ENCODE peak calls at places on chromosomes 12 and 14, in six cellular contexts. One of them, this sample, is unnamed.

GRCh38 chr12:57735198-57735855 is 3.2 kb downstream of the AGAP2 start:
- DNase-seq in transverse colon: no peak
- DNase-seq in stomach: no peak
- DNase-seq in suprapubic skin: peak; percentile 57
- DNase-seq in SK-N-SH: peak; percentile 61
- DNase-seq in sigmoid colon: no peak
- DNase-seq in this sample: no peak

GRCh38 chr14:56888274-56888673 is 78.0 kb upstream of the OTX2 start:
- DNase-seq in transverse colon: no peak
- DNase-seq in stomach: no peak
- DNase-seq in suprapubic skin: no peak
- DNase-seq in SK-N-SH: no peak
- DNase-seq in sigmoid colon: no peak
- DNase-seq in this sample: no peak

GRCh38 chr12:105705765-105706164 is 375.3 kb downstream of the C12orf75 start:
- DNase-seq in transverse colon: peak; percentile 53
- DNase-seq in stomach: peak; percentile 41
- DNase-seq in suprapubic skin: no peak
- DNase-seq in SK-N-SH: peak; percentile 27
- DNase-seq in sigmoid colon: peak; percentile 69
- DNase-seq in this sample: peak; percentile 43

GRCh38 chr12:99611590-99611989 is 36.0 kb upstream of the GARIN6 start:
- DNase-seq in transverse colon: no peak
- DNase-seq in stomach: no peak
- DNase-seq in suprapubic skin: no peak
- DNase-seq in SK-N-SH: no peak
- DNase-seq in sigmoid colon: no peak
- DNase-seq in this sample: no peak

GRCh38 chr12:991350-992278 is 591 bp downstream of the ERC1 start:
- DNase-seq in transverse colon: peak; percentile 35
- DNase-seq in stomach: no peak
- DNase-seq in suprapubic skin: peak; percentile 75
- DNase-seq in SK-N-SH: peak; percentile 89
- DNase-seq in sigmoid colon: no peak
- DNase-seq in this sample: no peak

GRCh38 chr12:57455374-57456144 is 452 bp downstream of the INHBE start:
- DNase-seq in transverse colon: no peak
- DNase-seq in stomach: no peak
- DNase-seq in suprapubic skin: no peak
- DNase-seq in SK-N-SH: no peak
- DNase-seq in sigmoid colon: no peak
- DNase-seq in this sample: no peak

GRCh38 chr14:22981090-22982012 is 1.0 kb downstream of the AJUBA start:
- DNase-seq in transverse colon: no peak
- DNase-seq in stomach: no peak
- DNase-seq in suprapubic skin: peak; percentile 70
- DNase-seq in SK-N-SH: peak; percentile 70
- DNase-seq in sigmoid colon: no peak
- DNase-seq in this sample: peak; percentile 64

GRCh38 chr12:28742791-28743190 is 406.3 kb upstream of the FAR2 start:
- DNase-seq in transverse colon: no peak
- DNase-seq in stomach: no peak
- DNase-seq in suprapubic skin: no peak
- DNase-seq in SK-N-SH: no peak
- DNase-seq in sigmoid colon: no peak
- DNase-seq in this sample: no peak

GRCh38 chr14:22570132-22570949 is 18.7 kb downstream of the DAD1 start:
- DNase-seq in transverse colon: peak; percentile 81
- DNase-seq in stomach: peak; percentile 79
- DNase-seq in suprapubic skin: peak; percentile 83
- DNase-seq in SK-N-SH: peak; percentile 71
- DNase-seq in sigmoid colon: peak; percentile 84
- DNase-seq in this sample: peak; percentile 88

GRCh38 chr14:42629553-42629952 is 1022.9 kb downstream of the LRFN5 start:
- DNase-seq in transverse colon: no peak
- DNase-seq in stomach: no peak
- DNase-seq in suprapubic skin: no peak
- DNase-seq in SK-N-SH: no peak
- DNase-seq in sigmoid colon: no peak
- DNase-seq in this sample: no peak

GRCh38 chr12:104974626-104975290 is 11.4 kb upstream of the NOPCHAP1 start:
- DNase-seq in transverse colon: peak; percentile 40
- DNase-seq in stomach: no peak
- DNase-seq in suprapubic skin: no peak
- DNase-seq in SK-N-SH: no peak
- DNase-seq in sigmoid colon: no peak
- DNase-seq in this sample: no peak

GRCh38 chr14:97486601-97487120 is 689.5 kb downstream of the VRK1 start:
- DNase-seq in transverse colon: no peak
- DNase-seq in stomach: no peak
- DNase-seq in suprapubic skin: no peak
- DNase-seq in SK-N-SH: no peak
- DNase-seq in sigmoid colon: no peak
- DNase-seq in this sample: no peak

GRCh38 chr12:1846421-1847405 is 26.3 kb downstream of the LRTM2 start:
- DNase-seq in transverse colon: peak; percentile 4
- DNase-seq in stomach: no peak
- DNase-seq in suprapubic skin: peak; percentile 38
- DNase-seq in SK-N-SH: no peak
- DNase-seq in sigmoid colon: peak; percentile 41
- DNase-seq in this sample: no peak

GRCh38 chr14:28461379-28461778 is 305.2 kb upstream of the FOXG1 start:
- DNase-seq in transverse colon: no peak
- DNase-seq in stomach: no peak
- DNase-seq in suprapubic skin: no peak
- DNase-seq in SK-N-SH: no peak
- DNase-seq in sigmoid colon: no peak
- DNase-seq in this sample: no peak

GRCh38 chr14:63517354-63517753 is 25.8 kb downstream of the PPP2R5E start:
- DNase-seq in transverse colon: no peak
- DNase-seq in stomach: no peak
- DNase-seq in suprapubic skin: no peak
- DNase-seq in SK-N-SH: no peak
- DNase-seq in sigmoid colon: no peak
- DNase-seq in this sample: no peak

GRCh38 chr14:77032854-77033621 is 4.5 kb upstream of the IRF2BPL start:
- DNase-seq in transverse colon: peak; percentile 89
- DNase-seq in stomach: peak; percentile 91
- DNase-seq in suprapubic skin: peak; percentile 97
- DNase-seq in SK-N-SH: peak; percentile 87
- DNase-seq in sigmoid colon: peak; percentile 99
- DNase-seq in this sample: peak; percentile 95

DNA sequence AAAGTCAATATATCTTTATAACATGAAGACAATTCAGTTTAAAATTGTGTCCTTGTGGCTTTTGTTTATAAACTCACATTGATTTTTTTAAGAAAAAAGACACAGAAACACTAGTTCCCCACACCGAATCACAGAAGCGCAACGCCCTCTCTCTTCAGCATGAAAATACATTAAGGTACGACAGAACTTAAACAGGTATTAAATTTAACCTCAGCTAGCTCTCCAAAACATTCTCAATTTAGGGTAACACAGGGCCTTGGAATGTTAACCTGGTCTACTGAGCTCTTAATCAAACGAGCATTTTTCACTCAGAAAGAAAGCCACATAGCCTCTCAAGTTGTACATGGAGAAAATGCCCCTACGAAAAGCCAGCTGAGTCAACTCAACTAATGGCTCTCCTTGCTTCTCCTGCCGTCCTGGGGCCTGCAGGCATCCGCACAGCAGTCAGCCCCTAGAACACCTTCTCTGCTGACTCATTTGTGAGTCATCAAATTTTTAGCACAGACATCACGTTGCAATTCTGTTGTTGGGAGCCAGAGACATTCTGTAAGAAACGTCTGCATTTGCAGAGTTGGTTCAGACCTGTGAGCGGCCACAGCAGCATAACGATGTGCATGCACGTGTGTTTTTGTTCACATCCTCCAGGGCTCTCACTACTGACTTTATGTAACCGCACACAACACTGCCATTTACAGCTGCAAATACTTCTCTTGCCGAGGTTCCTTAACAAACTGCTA is 141.6 kb downstream of the ITPR2 start:
- DNase-seq in transverse colon: no peak
- DNase-seq in stomach: no peak
- DNase-seq in suprapubic skin: no peak
- DNase-seq in SK-N-SH: no peak
- DNase-seq in sigmoid colon: no peak
- DNase-seq in this sample: peak; percentile 30
- H3K36me3 ChIP-seq in transverse colon: no peaks in the 10 kb centered on the region
- H3K36me3 ChIP-seq in stomach: peaks cover 18% of the 10 kb centered on the region
- H3K36me3 ChIP-seq in suprapubic skin: peaks cover 8% of the 10 kb centered on the region
- H3K36me3 ChIP-seq in SK-N-SH: peaks cover 2% of the 10 kb centered on the region
- H3K36me3 ChIP-seq in sigmoid colon: peaks cover 13% of the 10 kb centered on the region
- H3K36me3 ChIP-seq in this sample: no peaks in the 10 kb centered on the region

GRCh38 chr12:52946797-52947547 is 1.9 kb upstream of the KRT18 start:
- DNase-seq in transverse colon: no peak
- DNase-seq in stomach: peak; percentile 55
- DNase-seq in suprapubic skin: no peak
- DNase-seq in SK-N-SH: no peak
- DNase-seq in sigmoid colon: no peak
- DNase-seq in this sample: no peak

GRCh38 chr12:52946334-52946733 is 2.6 kb upstream of the KRT18 start:
- DNase-seq in transverse colon: no peak
- DNase-seq in stomach: no peak
- DNase-seq in suprapubic skin: no peak
- DNase-seq in SK-N-SH: no peak
- DNase-seq in sigmoid colon: no peak
- DNase-seq in this sample: no peak

GRCh38 chr12:52944683-52945388 is 4.1 kb upstream of the KRT18 start:
- DNase-seq in transverse colon: no peak
- DNase-seq in stomach: no peak
- DNase-seq in suprapubic skin: no peak
- DNase-seq in SK-N-SH: no peak
- DNase-seq in sigmoid colon: no peak
- DNase-seq in this sample: no peak

GRCh38 chr12:52947738-52948423 is 1.0 kb upstream of the KRT18 start:
- DNase-seq in transverse colon: no peak
- DNase-seq in stomach: no peak
- DNase-seq in suprapubic skin: no peak
- DNase-seq in SK-N-SH: no peak
- DNase-seq in sigmoid colon: no peak
- DNase-seq in this sample: no peak

GRCh38 chr12:52945389-52946232 is 3.3 kb upstream of the KRT18 start:
- DNase-seq in transverse colon: peak; percentile 44
- DNase-seq in stomach: peak; percentile 62
- DNase-seq in suprapubic skin: no peak
- DNase-seq in SK-N-SH: no peak
- DNase-seq in sigmoid colon: no peak
- DNase-seq in this sample: no peak
- H3K27ac ChIP-seq in transverse colon: peak overlapping the region; percentile 19
- H3K27ac ChIP-seq in stomach: peak overlapping the region; percentile 72
- H3K27ac ChIP-seq in suprapubic skin: no peak overlapping the region
- H3K27ac ChIP-seq in SK-N-SH: peak overlapping the region; percentile 56
- H3K27ac ChIP-seq in sigmoid colon: no peak overlapping the region
- H3K27ac ChIP-seq in this sample: no peak overlapping the region

GRCh38 chr14:102690509-102691286 is 86.6 kb upstream of the TRAF3 start:
- DNase-seq in transverse colon: peak; percentile 14
- DNase-seq in stomach: peak; percentile 55
- DNase-seq in suprapubic skin: no peak
- DNase-seq in SK-N-SH: no peak
- DNase-seq in sigmoid colon: no peak
- DNase-seq in this sample: no peak
- TF ChIP-seq EP300 in transverse colon: no peak
- TF ChIP-seq EP300 in stomach: no peak
- TF ChIP-seq EP300 in suprapubic skin: no peak
- TF ChIP-seq EP300 in SK-N-SH: no peak
- TF ChIP-seq EP300 in sigmoid colon: no peak
- TF ChIP-seq EP300 in this sample: no peak

GRCh38 chr14:52008136-52008535 is 18.8 kb downstream of the RTRAF start:
- DNase-seq in transverse colon: no peak
- DNase-seq in stomach: no peak
- DNase-seq in suprapubic skin: no peak
- DNase-seq in SK-N-SH: no peak
- DNase-seq in sigmoid colon: no peak
- DNase-seq in this sample: no peak

GRCh38 chr14:52005625-52006024 is 16.3 kb downstream of the RTRAF start:
- DNase-seq in transverse colon: no peak
- DNase-seq in stomach: no peak
- DNase-seq in suprapubic skin: no peak
- DNase-seq in SK-N-SH: no peak
- DNase-seq in sigmoid colon: no peak
- DNase-seq in this sample: no peak

GRCh38 chr14:52007211-52007610 is 17.9 kb downstream of the RTRAF start:
- DNase-seq in transverse colon: no peak
- DNase-seq in stomach: no peak
- DNase-seq in suprapubic skin: no peak
- DNase-seq in SK-N-SH: no peak
- DNase-seq in sigmoid colon: no peak
- DNase-seq in this sample: no peak

GRCh38 chr14:52007637-52008036 is 18.3 kb downstream of the RTRAF start:
- DNase-seq in transverse colon: no peak
- DNase-seq in stomach: no peak
- DNase-seq in suprapubic skin: no peak
- DNase-seq in SK-N-SH: no peak
- DNase-seq in sigmoid colon: no peak
- DNase-seq in this sample: no peak

DNA sequence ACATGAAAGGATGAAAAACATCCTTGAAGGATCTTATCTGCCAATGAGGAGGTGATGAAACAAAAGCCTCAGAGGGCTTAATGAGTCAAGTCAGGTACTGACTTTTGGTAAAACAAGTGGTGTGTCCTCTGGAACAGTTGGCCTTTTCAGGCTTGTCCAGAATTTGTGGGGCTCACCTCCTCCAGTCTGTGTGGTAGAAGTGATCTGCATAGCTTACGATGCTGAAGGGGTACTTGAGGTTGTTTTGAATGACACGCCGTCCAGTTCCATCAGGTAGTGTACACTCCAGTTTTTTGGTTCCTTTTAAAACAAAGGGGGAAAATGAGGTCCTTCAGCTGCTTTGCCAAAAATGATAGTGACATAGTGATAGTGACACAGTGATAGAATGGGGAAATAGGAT is 17.0 kb downstream of the RTRAF start:
- DNase-seq in transverse colon: no peak
- DNase-seq in stomach: no peak
- DNase-seq in suprapubic skin: no peak
- DNase-seq in SK-N-SH: no peak
- DNase-seq in sigmoid colon: no peak
- DNase-seq in this sample: no peak
- H3K36me3 ChIP-seq in transverse colon: peaks cover 64% of the 10 kb centered on the region
- H3K36me3 ChIP-seq in stomach: peaks cover 91% of the 10 kb centered on the region
- H3K36me3 ChIP-seq in suprapubic skin: peaks cover 94% of the 10 kb centered on the region
- H3K36me3 ChIP-seq in SK-N-SH: peaks cover 96% of the 10 kb centered on the region
- H3K36me3 ChIP-seq in sigmoid colon: peaks cover 90% of the 10 kb centered on the region
- H3K36me3 ChIP-seq in this sample: no peaks in the 10 kb centered on the region

GRCh38 chr14:38404100-38404541 is 148.2 kb upstream of the CLEC14A start:
- DNase-seq in transverse colon: no peak
- DNase-seq in stomach: no peak
- DNase-seq in suprapubic skin: no peak
- DNase-seq in SK-N-SH: no peak
- DNase-seq in sigmoid colon: no peak
- DNase-seq in this sample: no peak
- H3K27ac ChIP-seq in transverse colon: no peak overlapping the region
- H3K27ac ChIP-seq in stomach: no peak overlapping the region
- H3K27ac ChIP-seq in suprapubic skin: no peak overlapping the region
- H3K27ac ChIP-seq in SK-N-SH: no peak overlapping the region
- H3K27ac ChIP-seq in sigmoid colon: no peak overlapping the region
- H3K27ac ChIP-seq in this sample: no peak overlapping the region